ENCODE peak calls at places on chromosomes 16 and 17, in seven cellular contexts. J is breast epithelium; Z is CD4-positive, alpha-beta memory T cell; E is effector memory CD4-positive, alpha-beta T cell; X is lung; N is uterus; Y is endodermal cell. D is an unnamed sample.

GRCh38 chr16:57603110-57604024 is 25.1 kb upstream of the ADGRG1 start:
- DNase-seq in N (no peak), Z (no peak), E (no peak), X (no peak), J (no peak), Y (peak; percentile 40), D (no peak)

GRCh38 chr17:7745748-7746470 is 28.4 kb downstream of the DNAH2 start:
- DNase-seq in X (peak; percentile 72), N (no peak), E (no peak), J (peak; percentile 34), Z (no peak), Y (no peak), D (no peak)

GRCh38 chr17:65786479-65786878 is 225.0 kb upstream of the AXIN2 start:
- DNase-seq in Z (no peak), X (no peak), J (no peak), Y (no peak), N (no peak), E (no peak), D (no peak)

GRCh38 chr17:18158022-18158600 is 25.5 kb upstream of the ALKBH5 start:
- DNase-seq in E (peak; percentile 83), J (peak; percentile 96), Z (peak; percentile 92), X (peak; percentile 97), N (peak; percentile 95), Y (peak; percentile 100), D (peak; percentile 99)

GRCh38 chr16:3038256-3038655 is 1.5 kb upstream of the BICDL2 start:
- DNase-seq in X (peak; percentile 68), E (no peak), Y (peak; percentile 75), Z (no peak), N (no peak), J (peak; percentile 84), D (no peak)

GRCh38 chr17:2694381-2695242 is 17.0 kb downstream of the CLUH start:
- DNase-seq in Z (no peak), N (no peak), J (peak; percentile 42), E (no peak), X (no peak), Y (peak; percentile 43), D (no peak)

GRCh38 chr17:45294506-45294905 is 22.3 kb downstream of the MAP3K14 start:
- DNase-seq in Z (no peak), J (peak; percentile 63), N (no peak), E (no peak), X (peak; percentile 77), Y (no peak), D (no peak)

GRCh38 chr17:36928450-36929125 is 8.7 kb upstream of the LHX1 start:
- DNase-seq in Z (no peak), E (no peak), N (no peak), Y (peak; percentile 59), J (no peak), X (no peak), D (no peak)

GRCh38 chr17:77436058-77436442 is 295.3 kb downstream of the SEC14L1 start:
- DNase-seq in N (peak; percentile 50), E (no peak), Z (no peak), Y (peak; percentile 88), J (no peak), X (no peak), D (no peak)

GRCh38 chr16:19774024-19774423 is 56.0 kb downstream of the IQCK start:
- DNase-seq in Z (no peak), N (no peak), Y (peak; percentile 20), X (no peak), J (no peak), E (no peak), D (no peak)

GRCh38 chr16:9077001-9077809 is 14.2 kb upstream of the HAPSTR1 start:
- DNase-seq in J (no peak), Y (no peak), E (no peak), Z (no peak), X (no peak), N (no peak), D (no peak)

GRCh38 chr17:48818361-48818841 is 1.4 kb upstream of the TTLL6 start:
- DNase-seq in X (no peak), Z (no peak), Y (peak; percentile 87), E (no peak), J (no peak), N (no peak), D (no peak)

GRCh38 chr17:79612468-79613194 is 1.8 kb upstream of the RBFOX3 start:
- DNase-seq in N (no peak), Y (peak; percentile 99), X (no peak), E (no peak), Z (peak; percentile 4), J (no peak), D (peak; percentile 51)

GRCh38 chr16:3459401-3460090 is 16.1 kb downstream of the NAA60 start:
- DNase-seq in E (no peak), J (no peak), X (no peak), Z (peak; percentile 11), Y (no peak), N (no peak), D (no peak)

GRCh38 chr16:85321856-85322271 is 209.6 kb upstream of the CIBAR2 start:
- DNase-seq in X (peak; percentile 80), J (peak; percentile 89), Y (no peak), Z (no peak), E (no peak), N (peak; percentile 95), D (peak; percentile 38)

GRCh38 chr17:50618300-50618699 is 16.4 kb upstream of the ABCC3 start:
- DNase-seq in X (no peak), Z (no peak), N (no peak), Y (no peak), J (no peak), E (no peak), D (no peak)

GRCh38 chr17:17837380-17837821 is 615 bp upstream of the SREBF1 start:
- DNase-seq in Z (no peak), J (no peak), Y (peak; percentile 84), N (peak; percentile 62), E (no peak), X (peak; percentile 55), D (no peak)

GRCh38 chr17:1227917-1228751 is 42.1 kb upstream of the BHLHA9 start:
- DNase-seq in N (no peak), X (no peak), E (peak; percentile 6), Y (peak; percentile 77), J (no peak), Z (no peak), D (peak; percentile 81)

GRCh38 chr17:66432996-66433556 is 130.7 kb downstream of the PRKCA start:
- DNase-seq in Z (no peak), N (no peak), Y (no peak), E (no peak), X (no peak), J (no peak), D (no peak)

DNA sequence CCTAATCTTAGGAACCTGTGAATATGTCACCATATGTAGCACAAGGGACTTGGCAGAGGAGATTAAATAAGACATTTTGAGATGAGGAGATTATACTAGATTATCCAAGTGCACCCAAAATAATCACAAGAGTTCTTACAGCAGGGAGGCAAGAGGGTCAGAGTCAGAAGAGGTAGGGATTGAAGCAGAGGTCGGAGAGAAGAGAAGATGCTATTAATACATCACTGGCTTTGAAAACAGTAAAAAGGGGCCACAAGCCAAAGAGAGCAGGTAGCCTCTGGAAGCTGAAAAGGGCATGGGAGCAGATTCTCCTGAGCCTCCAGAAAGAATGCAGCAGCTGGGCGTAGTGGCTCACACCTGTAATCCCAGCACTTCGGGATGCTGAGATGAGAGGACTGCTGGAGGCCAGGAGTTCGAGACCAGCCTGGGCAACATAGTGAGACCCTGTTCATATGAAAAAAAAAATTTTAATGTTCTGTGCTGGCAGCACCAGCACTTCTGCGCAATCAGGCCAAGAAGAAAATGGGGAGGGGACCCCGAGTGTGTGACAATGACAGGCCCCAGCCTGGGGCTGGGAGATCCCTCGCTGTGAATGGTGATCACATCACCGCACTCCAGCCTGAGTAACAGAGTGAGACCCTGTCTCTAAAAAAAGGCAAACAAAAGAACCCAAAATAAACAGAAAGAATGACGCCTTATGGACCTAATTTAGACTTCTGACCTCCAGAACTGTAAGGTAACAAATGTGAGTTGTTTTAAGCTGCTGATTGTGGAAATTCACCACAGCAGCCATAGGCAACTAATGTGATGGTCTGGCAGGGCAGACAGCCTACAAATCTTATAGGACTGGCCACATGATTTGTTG is 275.4 kb downstream of the MRTFB start:
- DNase-seq in X (no peak), J (no peak), Y (no peak), Z (no peak), E (no peak), N (no peak), D (no peak)
- H3K27ac ChIP-seq in X (no peak overlapping the region), J (no peak overlapping the region), Y (no peak overlapping the region), Z (no peak overlapping the region), E (no peak overlapping the region), N (no peak overlapping the region), D (no peak overlapping the region)

DNA sequence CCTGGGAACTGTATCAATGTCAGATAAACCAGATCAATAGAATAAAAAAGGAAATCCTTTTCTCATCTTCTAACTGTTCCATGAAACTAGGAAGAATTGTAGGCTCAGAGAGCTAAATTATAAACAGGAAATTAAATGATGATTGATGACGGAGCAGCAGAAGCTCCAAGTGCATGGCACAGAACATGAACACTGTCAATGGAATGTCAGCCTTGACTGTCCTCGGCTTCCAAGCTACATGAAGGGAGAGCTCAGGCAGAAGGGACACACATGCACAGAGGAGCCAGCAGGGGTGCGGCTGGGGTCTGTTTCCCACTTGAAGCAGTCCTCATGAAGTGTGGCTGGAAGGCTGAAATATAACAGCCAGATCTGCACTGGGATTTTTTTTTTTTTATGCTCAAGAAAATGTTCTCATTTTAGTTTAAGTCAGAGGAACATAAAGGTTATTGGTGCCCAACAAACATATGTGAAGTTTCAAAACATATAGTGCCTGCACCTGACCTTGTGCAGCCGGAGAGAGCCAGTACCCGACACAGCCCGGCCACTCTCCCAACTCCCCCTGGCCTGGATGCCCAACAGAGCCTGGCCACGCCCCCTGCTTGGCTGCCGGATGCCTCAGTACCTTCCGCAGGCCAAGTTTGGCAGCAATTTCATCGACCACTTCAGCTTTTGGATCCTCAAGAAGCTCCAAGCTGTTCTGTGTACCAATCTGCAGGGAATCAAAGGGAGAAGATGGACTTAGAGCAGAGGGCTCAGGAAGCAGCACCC is 37.0 kb downstream of the NPLOC4 start:
- DNase-seq in E (no peak), J (no peak), N (no peak), Z (no peak), Y (no peak), X (no peak), D (no peak)
- H3K36me3 ChIP-seq in E (peaks cover 60% of the 10 kb centered on the region), J (no peaks in the 10 kb centered on the region), N (no peaks in the 10 kb centered on the region), Z (peaks cover 51% of the 10 kb centered on the region), Y (peaks cover 83% of the 10 kb centered on the region), X (peaks cover 20% of the 10 kb centered on the region), D (no peaks in the 10 kb centered on the region)

DNA sequence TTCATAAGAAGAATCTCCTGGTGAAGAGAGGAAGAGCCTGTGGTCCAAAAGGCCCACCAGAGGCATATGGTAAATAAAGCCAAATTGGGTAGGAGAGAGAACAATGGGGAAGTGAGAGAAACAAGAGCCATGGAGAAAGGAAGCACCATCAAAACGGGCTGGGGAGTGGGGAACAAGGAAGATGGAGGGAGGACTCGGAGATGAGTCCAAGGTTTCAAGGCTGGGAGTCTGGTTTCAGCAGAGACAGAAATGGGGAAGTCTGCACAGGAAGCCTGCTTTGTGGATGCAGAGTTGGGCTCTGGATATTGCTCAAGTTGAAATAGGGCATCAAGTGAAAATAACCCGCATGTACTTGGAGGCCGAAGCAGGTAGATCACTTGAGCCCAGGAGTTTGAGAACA is 9.9 kb downstream of the PIK3R5 start:
- DNase-seq in Z (no peak), X (no peak), N (no peak), J (no peak), E (no peak), Y (no peak), D (no peak)
- H3K27ac ChIP-seq in Z (peak overlapping the region; percentile 65), X (peak overlapping the region; percentile 61), N (no peak overlapping the region), J (no peak overlapping the region), E (peak overlapping the region; percentile 82), Y (no peak overlapping the region), D (no peak overlapping the region)

DNA sequence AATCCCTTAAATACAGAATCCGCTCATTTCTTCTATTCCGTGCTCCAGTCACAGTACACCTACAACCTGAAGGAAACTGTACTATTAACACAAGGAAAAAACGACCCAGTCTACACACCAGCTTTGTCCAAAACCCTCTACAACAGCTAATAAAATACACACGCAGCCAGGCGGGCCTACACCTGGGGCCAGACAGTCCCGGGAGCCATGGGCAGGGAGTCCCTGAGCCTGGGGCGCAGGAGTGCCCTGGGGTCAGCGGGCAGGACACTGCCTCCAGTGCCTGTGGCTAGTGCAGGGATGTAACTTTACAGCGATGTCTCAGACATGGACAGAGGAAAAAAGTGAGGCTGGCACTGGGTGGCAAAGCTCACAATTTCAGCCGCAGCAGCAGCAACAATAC is 28.5 kb downstream of the GNPTG start:
- DNase-seq in E (no peak), J (no peak), N (no peak), Y (peak; percentile 60), X (no peak), Z (no peak), D (no peak)
- H3K36me3 ChIP-seq in E (peaks cover 32% of the 10 kb centered on the region), J (peaks cover 7% of the 10 kb centered on the region), N (no peaks in the 10 kb centered on the region), Y (no peaks in the 10 kb centered on the region), X (peaks cover 4% of the 10 kb centered on the region), Z (peaks cover 7% of the 10 kb centered on the region), D (no peaks in the 10 kb centered on the region)

D was measured in Peyer's patch.